ENCODE peak calls at places on chromosomes 12 and 14, in ten cellular contexts. V is stimulated activated CD4-positive, alpha-beta T cell treated with anti-CD3 and anti-CD28 coated beads, TNF-alpha, amount 100 ng/mL, for 1 hour; K is caudate nucleus; O is HepG2; R is GM13977; X is glutamatergic neuron; Q is WTC11; L is tibial nerve; J is choroid plexus epithelial cell; A is germinal center. I is an unnamed sample.

GRCh38 chr12:113437729-113438100 is 15.5 kb downstream of the SDSL start:
- DNase-seq in V (no peak), K (no peak), O (no peak), R (no peak), X (no peak), Q (no peak), L (no peak), J (no peak), A (no peak), I (no peak)

GRCh38 chr14:38197761-38198345 is 9.9 kb upstream of the SSTR1 start:
- DNase-seq in V (no peak), K (no peak), O (no peak), R (no peak), X (no peak), Q (no peak), L (no peak), J (no peak), A (no peak), I (no peak)

GRCh38 chr12:5013206-5013830 is 30.4 kb upstream of the KCNA5 start:
- DNase-seq in V (no peak), K (no peak), O (no peak), R (no peak), X (no peak), Q (no peak), L (no peak), J (peak; percentile 11), A (no peak), I (no peak)

GRCh38 chr14:91482278-91483023 is 27.7 kb downstream of the PPP4R3A start:
- DNase-seq in V (no peak), K (no peak), O (no peak), R (no peak), X (no peak), Q (no peak), L (no peak), J (peak; percentile 75), A (no peak), I (no peak)

GRCh38 chr12:124626841-124627502 is 59.6 kb upstream of the NCOR2 start:
- DNase-seq in V (no peak), K (no peak), O (no peak), R (no peak), X (no peak), Q (no peak), L (peak; percentile 71), J (peak; percentile 93), A (no peak), I (peak; percentile 70)

GRCh38 chr12:44465139-44465538 is 411.0 kb downstream of the NELL2 start:
- DNase-seq in V (no peak), K (no peak), O (no peak), R (no peak), X (no peak), Q (no peak), L (no peak), J (no peak), A (no peak), I (no peak)

GRCh38 chr12:92288533-92288932 is 142.9 kb upstream of the BTG1 start:
- DNase-seq in V (no peak), K (no peak), O (no peak), R (no peak), X (no peak), Q (no peak), L (peak; percentile 42), J (no peak), A (no peak), I (peak; percentile 68)

GRCh38 chr12:26608706-26609105 is 224.3 kb downstream of the ITPR2 start:
- DNase-seq in V (no peak), K (no peak), O (no peak), R (no peak), X (no peak), Q (no peak), L (no peak), J (no peak), A (no peak), I (no peak)

GRCh38 chr14:47020500-47020899 is 368.9 kb upstream of the RPL10L start:
- DNase-seq in V (no peak), K (no peak), O (no peak), R (no peak), X (no peak), Q (no peak), L (no peak), J (no peak), A (no peak), I (no peak)

GRCh38 chr14:22838631-22839041 is 2.3 kb downstream of the MMP14 start:
- DNase-seq in V (no peak), K (no peak), O (no peak), R (no peak), X (no peak), Q (no peak), L (no peak), J (peak; percentile 80), A (no peak), I (peak; percentile 60)

GRCh38 chr12:42140901-42141300 is 3.8 kb downstream of the GXYLT1 start:
- DNase-seq in V (no peak), K (no peak), O (peak; percentile 81), R (no peak), X (no peak), Q (no peak), L (no peak), J (peak; percentile 70), A (no peak), I (no peak)

GRCh38 chr12:32993404-32993803 is 96.8 kb upstream of the PKP2 start:
- DNase-seq in V (no peak), K (no peak), O (no peak), R (no peak), X (no peak), Q (no peak), L (no peak), J (no peak), A (no peak), I (no peak)

GRCh38 chr12:27780612-27781408 is 774 bp upstream of the MANSC4 start:
- DNase-seq in V (peak; percentile 5), K (no peak), O (peak; percentile 20), R (peak; percentile 44), X (peak; percentile 20), Q (peak; percentile 21), L (no peak), J (peak; percentile 50), A (peak; percentile 35), I (peak; percentile 29)

GRCh38 chr14:89466460-89466859 is 49.4 kb upstream of the FOXN3 start:
- DNase-seq in V (no peak), K (no peak), O (no peak), R (no peak), X (no peak), Q (no peak), L (no peak), J (peak; percentile 28), A (no peak), I (no peak)

GRCh38 chr14:74038015-74038859 is 19.1 kb downstream of the BBOF1 start:
- DNase-seq in V (no peak), K (no peak), O (peak; percentile 67), R (peak; percentile 58), X (no peak), Q (no peak), L (no peak), J (peak; percentile 78), A (peak; percentile 38), I (no peak)

GRCh38 chr12:75509621-75510020 is 1.8 kb downstream of the KRR1 start:
- DNase-seq in V (no peak), K (no peak), O (no peak), R (no peak), X (no peak), Q (no peak), L (no peak), J (no peak), A (no peak), I (no peak)

GRCh38 chr14:72060917-72061316 is 128.7 kb downstream of the RGS6 start:
- DNase-seq in V (no peak), K (no peak), O (no peak), R (no peak), X (no peak), Q (no peak), L (no peak), J (no peak), A (no peak), I (no peak)

GRCh38 chr12:118103601-118104382 is at the start of gene VSIG10:
- DNase-seq in V (no peak), K (no peak), O (peak; percentile 71), R (peak; percentile 69), X (peak; percentile 71), Q (peak; percentile 68), L (peak; percentile 27), J (peak; percentile 32), A (peak; percentile 54), I (peak; percentile 67)

GRCh38 chr14:29169408-29169807 is 402.8 kb downstream of the FOXG1 start:
- DNase-seq in V (no peak), K (no peak), O (no peak), R (no peak), X (no peak), Q (no peak), L (no peak), J (no peak), A (no peak), I (no peak)

GRCh38 chr12:108807996-108808725 is 49.2 kb downstream of the SSH1 start:
- DNase-seq in V (no peak), K (no peak), O (no peak), R (no peak), X (no peak), Q (no peak), L (no peak), J (no peak), A (no peak), I (no peak)

GRCh38 chr14:91899213-91899612 is 31.9 kb upstream of the TC2N start:
- DNase-seq in V (no peak), K (no peak), O (no peak), R (no peak), X (no peak), Q (peak; percentile 38), L (no peak), J (no peak), A (no peak), I (no peak)

GRCh38 chr14:90093942-90094595 is 32.3 kb downstream of the KCNK13 start:
- DNase-seq in V (no peak), K (no peak), O (no peak), R (no peak), X (no peak), Q (no peak), L (no peak), J (peak; percentile 70), A (no peak), I (no peak)

GRCh38 chr12:41514907-41515306 is 326.8 kb downstream of the PDZRN4 start:
- DNase-seq in V (no peak), K (no peak), O (no peak), R (no peak), X (no peak), Q (peak; percentile 20), L (no peak), J (peak; percentile 32), A (no peak), I (no peak)

GRCh38 chr14:49962616-49963015 is 69.7 kb downstream of the ARF6 start:
- DNase-seq in V (no peak), K (no peak), O (no peak), R (peak; percentile 60), X (no peak), Q (no peak), L (no peak), J (peak; percentile 40), A (peak; percentile 58), I (no peak)

GRCh38 chr14:72986214-72986613 is 40.7 kb downstream of the ZFYVE1 start:
- DNase-seq in V (no peak), K (no peak), O (no peak), R (no peak), X (no peak), Q (no peak), L (no peak), J (no peak), A (no peak), I (no peak)

GRCh38 chr12:108699955-108700563 is 31.3 kb downstream of the CORO1C start:
- DNase-seq in V (no peak), K (no peak), O (no peak), R (no peak), X (no peak), Q (no peak), L (no peak), J (peak; percentile 51), A (no peak), I (no peak)

GRCh38 chr12:95248604-95249355 is 31.2 kb downstream of the VEZT start:
- DNase-seq in V (no peak), K (no peak), O (no peak), R (no peak), X (no peak), Q (no peak), L (no peak), J (peak; percentile 86), A (no peak), I (peak; percentile 30)

I was measured in uterus.